ENCODE peak calls at places on chromosomes 6 and 20, in eight cellular contexts. One of them, this sample, is unnamed.

GRCh38 chr20:36802326-36803223 is 29.0 kb upstream of the DSN1 start:
- DNase-seq in endothelial cell: no peak
- DNase-seq in bronchial epithelial cell: peak
- DNase-seq in GM06990: no peak
- DNase-seq in RWPE1: no peak
- DNase-seq in mucosa of gallbladder: no peak
- DNase-seq in cardiac fibroblast: peak
- DNase-seq in ureter: no peak
- DNase-seq in this sample: no peak

GRCh38 chr6:170445487-170445886 is 107.6 kb downstream of the PSMB1 start:
- DNase-seq in endothelial cell: no peak
- DNase-seq in bronchial epithelial cell: no peak
- DNase-seq in GM06990: no peak
- DNase-seq in RWPE1: no peak
- DNase-seq in mucosa of gallbladder: no peak
- DNase-seq in cardiac fibroblast: no peak
- DNase-seq in ureter: no peak
- DNase-seq in this sample: peak

GRCh38 chr6:2103644-2104523 is 141.5 kb downstream of the GMDS start:
- DNase-seq in endothelial cell: no peak
- DNase-seq in bronchial epithelial cell: peak
- DNase-seq in GM06990: no peak
- DNase-seq in RWPE1: peak
- DNase-seq in mucosa of gallbladder: no peak
- DNase-seq in cardiac fibroblast: peak
- DNase-seq in ureter: no peak
- DNase-seq in this sample: peak

GRCh38 chr6:73519943-73520687 is 717 bp downstream of the EEF1A1 start:
- DNase-seq in endothelial cell: peak
- DNase-seq in bronchial epithelial cell: peak
- DNase-seq in GM06990: peak
- DNase-seq in RWPE1: no peak
- DNase-seq in mucosa of gallbladder: peak
- DNase-seq in cardiac fibroblast: peak
- DNase-seq in ureter: peak
- DNase-seq in this sample: peak

GRCh38 chr6:9126845-9127560 is 691.7 kb upstream of the SLC35B3 start:
- DNase-seq in endothelial cell: no peak
- DNase-seq in bronchial epithelial cell: peak
- DNase-seq in GM06990: no peak
- DNase-seq in RWPE1: peak
- DNase-seq in mucosa of gallbladder: no peak
- DNase-seq in cardiac fibroblast: peak
- DNase-seq in ureter: no peak
- DNase-seq in this sample: no peak

GRCh38 chr6:41547799-41548097 is 1.6 kb downstream of the FOXP4 start:
- DNase-seq in endothelial cell: no peak
- DNase-seq in bronchial epithelial cell: no peak
- DNase-seq in GM06990: no peak
- DNase-seq in RWPE1: no peak
- DNase-seq in mucosa of gallbladder: no peak
- DNase-seq in cardiac fibroblast: no peak
- DNase-seq in ureter: no peak
- DNase-seq in this sample: no peak

GRCh38 chr6:113856011-113856551 is 1.1 kb upstream of the MARCKS start:
- DNase-seq in endothelial cell: peak
- DNase-seq in bronchial epithelial cell: peak
- DNase-seq in GM06990: peak
- DNase-seq in RWPE1: peak
- DNase-seq in mucosa of gallbladder: peak
- DNase-seq in cardiac fibroblast: peak
- DNase-seq in ureter: no peak
- DNase-seq in this sample: no peak

GRCh38 chr20:22511943-22512910 is 72.1 kb downstream of the FOXA2 start:
- DNase-seq in endothelial cell: no peak
- DNase-seq in bronchial epithelial cell: peak
- DNase-seq in GM06990: no peak
- DNase-seq in RWPE1: peak
- DNase-seq in mucosa of gallbladder: peak
- DNase-seq in cardiac fibroblast: peak
- DNase-seq in ureter: no peak
- DNase-seq in this sample: peak

GRCh38 chr20:2387180-2387577 is 6.5 kb downstream of the TGM6 start:
- DNase-seq in endothelial cell: peak
- DNase-seq in bronchial epithelial cell: peak
- DNase-seq in GM06990: no peak
- DNase-seq in RWPE1: peak
- DNase-seq in mucosa of gallbladder: no peak
- DNase-seq in cardiac fibroblast: no peak
- DNase-seq in ureter: no peak
- DNase-seq in this sample: no peak

GRCh38 chr20:63147532-63147931 is 68.4 kb downstream of the YTHDF1 start:
- DNase-seq in endothelial cell: no peak
- DNase-seq in bronchial epithelial cell: no peak
- DNase-seq in GM06990: no peak
- DNase-seq in RWPE1: no peak
- DNase-seq in mucosa of gallbladder: no peak
- DNase-seq in cardiac fibroblast: no peak
- DNase-seq in ureter: no peak
- DNase-seq in this sample: no peak